ENCODE peak calls at places on chromosomes 13 and 19, in four cellular contexts. K, P, X and W are unnamed samples.

GRCh38 chr19:8655340-8655709 is 24.9 kb downstream of the NFILZ start:
- DNase-seq in K (no peak), P (no peak), X (no peak), W (no peak)

GRCh38 chr19:28176193-28176592 is 1036.8 kb downstream of the UQCRFS1 start:
- DNase-seq in X (no peak), P (no peak), K (no peak), W (no peak)

GRCh38 chr19:5002143-5002542 is 33.2 kb downstream of the KDM4B start:
- DNase-seq in P (no peak), K (peak; percentile 73), X (no peak), W (no peak)

GRCh38 chr19:29845576-29846176 is 33.9 kb downstream of the CCNE1 start:
- DNase-seq in P (no peak), K (peak; percentile 18), X (peak; percentile 60), W (peak; percentile 45)

GRCh38 chr13:90168953-90169352 is 1178.5 kb upstream of the MIR17HG start:
- DNase-seq in X (no peak), P (no peak), K (no peak), W (no peak)

GRCh38 chr13:106336663-106337062 is 198.8 kb downstream of the EFNB2 start:
- DNase-seq in X (no peak), K (no peak), P (no peak), W (no peak)

GRCh38 chr13:97945342-97945741 is 8.1 kb upstream of the IPO5 start:
- DNase-seq in X (no peak), P (no peak), K (peak; percentile 48), W (no peak)

GRCh38 chr13:52652980-52653303 is 306 bp downstream of the SUGT1 start:
- DNase-seq in P (no peak), K (no peak), X (no peak), W (no peak)

GRCh38 chr19:7687177-7687576 is 6.5 kb downstream of the TRAPPC5 start:
- DNase-seq in X (no peak), K (no peak), P (no peak), W (no peak)

GRCh38 chr19:5949792-5950305 is 28.1 kb downstream of the RANBP3 start:
- DNase-seq in P (no peak), K (no peak), X (no peak), W (no peak)

GRCh38 chr13:19061278-19061677 is 120.3 kb downstream of the TUBA3C start:
- DNase-seq in X (no peak), K (no peak), P (no peak), W (no peak)

GRCh38 chr13:19058566-19058965 is 123.1 kb downstream of the TUBA3C start:
- DNase-seq in X (no peak), P (no peak), K (no peak), W (no peak)

GRCh38 chr13:19060311-19061002 is 121.2 kb downstream of the TUBA3C start:
- DNase-seq in K (no peak), P (no peak), X (no peak), W (no peak)

GRCh38 chr13:19057588-19058340 is 123.9 kb downstream of the TUBA3C start:
- DNase-seq in X (no peak), K (no peak), P (no peak), W (no peak)

GRCh38 chr13:19059016-19059780 is 122.4 kb downstream of the TUBA3C start:
- DNase-seq in K (no peak), P (no peak), X (no peak), W (no peak)
- H3K56ac ChIP-seq in K (no peak overlapping the region), P (no peak overlapping the region), X (no peak overlapping the region), W (no peak overlapping the region)

GRCh38 chr19:55635334-55635717 is 5.5 kb upstream of the ZNF580 start:
- DNase-seq in X (no peak), P (no peak), K (no peak), W (no peak)

GRCh38 chr19:55638864-55639359 is 1.9 kb upstream of the ZNF580 start:
- DNase-seq in K (peak; percentile 21), P (peak; percentile 72), X (peak; percentile 67), W (peak; percentile 82)

GRCh38 chr19:55636723-55637122 is 4.1 kb upstream of the ZNF580 start:
- DNase-seq in X (no peak), P (no peak), K (no peak), W (no peak)

GRCh38 chr19:55635856-55636440 is 4.9 kb upstream of the ZNF580 start:
- DNase-seq in P (no peak), X (no peak), K (no peak), W (no peak)

GRCh38 chr19:55637534-55637933 is 3.3 kb upstream of the ZNF580 start:
- DNase-seq in P (no peak), X (no peak), K (no peak), W (no peak)
- H4K8ac ChIP-seq in P (no peak overlapping the region), X (no peak overlapping the region), K (no peak overlapping the region), W (no peak overlapping the region)

DNA sequence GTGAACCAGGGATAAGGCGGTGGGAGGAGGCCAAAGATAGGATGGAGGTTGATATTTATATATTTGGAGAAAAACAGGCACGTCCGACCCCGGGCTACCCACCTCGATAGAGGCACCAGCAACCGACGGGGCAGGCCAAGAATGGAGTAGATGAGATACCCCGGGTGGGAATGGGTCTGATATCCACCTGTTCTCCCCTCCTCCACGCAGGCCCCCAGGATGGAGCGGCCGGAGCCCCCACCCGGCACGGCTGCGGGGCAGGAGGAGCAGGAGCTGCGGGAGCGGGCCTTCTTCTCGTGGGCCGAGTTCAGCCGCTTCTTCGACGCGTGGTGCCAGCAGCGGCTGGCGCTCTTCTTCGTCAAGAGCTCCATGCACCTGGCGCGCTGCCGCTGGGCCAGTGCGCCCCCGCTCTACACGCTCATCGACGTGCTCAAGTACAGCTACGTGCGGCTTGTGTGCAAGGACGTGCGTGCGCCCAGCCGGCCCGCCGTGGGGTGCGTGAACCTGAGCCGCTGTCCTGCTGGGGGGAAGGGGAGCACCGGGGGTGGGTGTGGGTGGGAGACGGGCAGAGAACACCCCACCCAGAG is 1.2 kb downstream of the ZSWIM9 start:
- DNase-seq in K (no peak), X (no peak), P (no peak), W (no peak)
- H3K9ac ChIP-seq in K (peak overlapping the region; percentile 71), X (peak overlapping the region; percentile 80), P (no peak overlapping the region), W (peak overlapping the region; percentile 96)

DNA sequence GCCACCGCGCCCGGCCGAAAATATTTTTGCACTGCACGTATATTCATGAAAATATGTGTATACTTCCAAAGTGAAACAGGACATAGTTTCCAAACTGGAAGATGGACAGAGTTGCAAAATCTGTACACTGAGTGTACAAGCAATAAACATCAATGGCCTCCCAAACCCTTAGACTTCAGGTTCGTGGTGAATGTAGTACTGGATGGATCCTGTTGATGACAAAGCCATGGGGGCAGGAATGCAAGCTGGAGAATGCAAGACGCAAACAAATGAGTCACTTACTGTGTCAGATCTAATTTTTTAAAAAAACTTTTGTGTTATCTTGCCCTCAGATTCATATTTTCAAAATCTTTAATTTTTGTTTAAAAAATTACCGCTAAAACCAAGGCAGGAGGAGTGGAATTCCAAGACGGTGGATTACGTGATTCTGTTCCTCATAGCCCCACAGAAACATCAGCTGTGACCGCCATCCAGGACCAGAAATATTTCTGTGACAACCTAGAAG is 12.7 kb upstream of the LILRA2 start:
- DNase-seq in X (no peak), K (no peak), P (no peak), W (no peak)
- H3K56ac ChIP-seq in X (no peak overlapping the region), K (no peak overlapping the region), P (no peak overlapping the region), W (no peak overlapping the region)

DNA sequence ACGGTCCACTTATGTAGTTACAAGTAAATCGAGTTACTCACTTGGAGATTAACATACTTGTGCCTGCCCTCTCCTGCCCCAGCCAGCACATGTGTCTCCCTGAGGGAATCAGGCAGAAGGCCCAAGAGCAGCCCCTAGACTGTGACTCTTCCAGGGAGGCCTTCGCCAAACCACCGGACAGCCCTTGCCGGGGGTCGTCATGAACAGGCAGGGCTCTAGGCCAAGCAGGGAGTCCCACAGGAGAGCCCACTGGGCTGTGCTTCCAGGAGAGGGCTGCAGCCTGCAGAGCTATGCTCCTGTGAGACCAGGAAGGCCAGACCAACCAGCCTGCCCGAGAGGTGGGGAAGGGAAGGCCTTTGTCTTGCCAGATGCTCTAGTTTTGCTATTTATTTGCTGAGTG is 283.3 kb downstream of the FOXO1 start:
- DNase-seq in X (peak; percentile 49), K (no peak), P (peak; percentile 54), W (no peak)
- H4K8ac ChIP-seq in X (no peak overlapping the region), K (no peak overlapping the region), P (no peak overlapping the region), W (no peak overlapping the region)

GRCh38 chr13:45206340-45206739 is 5.5 kb upstream of the KCTD4 start:
- DNase-seq in K (peak; percentile 96), P (no peak), X (no peak), W (no peak)

GRCh38 chr13:45208132-45208531 is 7.3 kb upstream of the KCTD4 start:
- DNase-seq in X (no peak), P (no peak), K (no peak), W (no peak)

GRCh38 chr13:45205124-45205523 is 4.3 kb upstream of the KCTD4 start:
- DNase-seq in X (no peak), P (no peak), K (no peak), W (no peak)

GRCh38 chr13:45209229-45209628 is 8.4 kb upstream of the KCTD4 start:
- DNase-seq in K (peak; percentile 62), X (no peak), P (no peak), W (no peak)

GRCh38 chr13:45207319-45207718 is 6.5 kb upstream of the KCTD4 start:
- DNase-seq in P (no peak), X (no peak), K (no peak), W (no peak)
- H3K9ac ChIP-seq in P (no peak overlapping the region), X (no peak overlapping the region), K (peak overlapping the region; percentile 67), W (no peak overlapping the region)

GRCh38 chr13:100721885-100722512 is 47.4 kb upstream of the TMTC4 start:
- DNase-seq in X (peak; percentile 56), K (peak; percentile 50), P (peak; percentile 82), W (peak; percentile 61)
- H3K56ac ChIP-seq in X (no peak overlapping the region), K (no peak overlapping the region), P (no peak overlapping the region), W (no peak overlapping the region)

GRCh38 chr19:374886-375235 is 30.3 kb upstream of the MIER2 start:
- DNase-seq in K (no peak), X (no peak), P (no peak), W (no peak)

GRCh38 chr19:371501-372160 is 27.0 kb upstream of the MIER2 start:
- DNase-seq in X (no peak), K (no peak), P (no peak), W (no peak)

GRCh38 chr19:374183-374885 is 29.7 kb upstream of the MIER2 start:
- DNase-seq in K (no peak), P (no peak), X (no peak), W (no peak)

GRCh38 chr19:372306-372890 is 27.8 kb upstream of the MIER2 start:
- DNase-seq in K (peak; percentile 70), P (no peak), X (no peak), W (no peak)

GRCh38 chr19:373391-374182 is 29.0 kb upstream of the MIER2 start:
- DNase-seq in P (no peak), K (no peak), X (no peak), W (no peak)
- H4K8ac ChIP-seq in P (peak overlapping the region; percentile 62), K (no peak overlapping the region), X (no peak overlapping the region), W (no peak overlapping the region)

GRCh38 chr13:113001251-113002140 is 32.5 kb downstream of the MCF2L start:
- DNase-seq in K (peak; percentile 3), P (no peak), X (peak; percentile 57), W (peak; percentile 58)

GRCh38 chr13:112998506-112999280 is 29.7 kb downstream of the MCF2L start:
- DNase-seq in X (no peak), K (no peak), P (no peak), W (no peak)

GRCh38 chr13:113002206-113002821 is 33.3 kb downstream of the MCF2L start:
- DNase-seq in X (peak; percentile 81), K (no peak), P (peak; percentile 84), W (peak; percentile 71)

GRCh38 chr13:112999414-113000177 is 30.6 kb downstream of the MCF2L start:
- DNase-seq in K (no peak), P (no peak), X (no peak), W (no peak)

GRCh38 chr13:113000575-113000974 is 31.6 kb downstream of the MCF2L start:
- DNase-seq in K (no peak), P (no peak), X (no peak), W (no peak)
- H3K9ac ChIP-seq in K (no peak overlapping the region), P (no peak overlapping the region), X (no peak overlapping the region), W (no peak overlapping the region)